ENCODE peak calls at places on chromosomes 5 and 9, in five cellular contexts. E, Z, F, A and H are unnamed samples.

GRCh38 chr5:122584411-122585110 is 190.3 kb upstream of the SNX2 start:
- DNase-seq in E (no peak), F (peak), A (no peak), Z (no peak), H (no peak)

GRCh38 chr5:141420855-141421488 is at the start of gene PCDHGA11:
- DNase-seq in E (peak), A (peak), F (no peak), Z (peak), H (no peak)

GRCh38 chr9:81851340-81851739 is 76.9 kb upstream of the SPATA31D4 start:
- DNase-seq in A (no peak), F (no peak), Z (no peak), E (no peak), H (no peak)

GRCh38 chr9:89740722-89741121 is 135.9 kb downstream of the GADD45G start:
- DNase-seq in F (no peak), A (no peak), Z (no peak), E (peak), H (no peak)

GRCh38 chr9:135051316-135052038 is 36.0 kb upstream of the OLFM1 start:
- DNase-seq in E (no peak), Z (no peak), A (no peak), F (no peak), H (peak)

GRCh38 chr9:133733074-133733408 is 5.1 kb downstream of the SARDH start:
- DNase-seq in A (no peak), Z (no peak), E (no peak), F (peak), H (no peak)

GRCh38 chr9:8400378-8400777 is 600.8 kb upstream of the DMAC1 start:
- DNase-seq in F (no peak), E (no peak), A (no peak), Z (no peak), H (no peak)

GRCh38 chr9:137250329-137251193 is 525 bp upstream of the STPG3 start:
- DNase-seq in E (no peak), A (no peak), F (no peak), Z (no peak), H (no peak)

GRCh38 chr5:145178667-145179523 is 656.2 kb downstream of the PRELID2 start:
- DNase-seq in A (no peak), F (no peak), Z (no peak), E (no peak), H (no peak)

GRCh38 chr5:31638286-31638685 is 645 bp upstream of the PDZD2 start:
- DNase-seq in A (peak), E (no peak), Z (peak), F (no peak), H (peak)